ENCODE peak calls at places on chromosome 20, in six cellular contexts. One of them, this sample, is unnamed.

GRCh38 chr20:3430376-3431069 is 23.1 kb upstream of the DNAAF9 start:
- DNase-seq in NAMALWA: peak
- DNase-seq in activated naive CD4-positive, alpha-beta T cell treated with anti-CD3 and anti-CD28 coated beads, Interleukin-2, amount 10 ng/mL, durations not matched to agents 7 days and 5 days: no peak
- DNase-seq in lung: no peak
- DNase-seq in T-helper 2 cell: no peak
- DNase-seq in D341Med: no peak
- DNase-seq in this sample: no peak

GRCh38 chr20:45300961-45301360 is 5.7 kb upstream of the RBPJL start:
- DNase-seq in NAMALWA: peak
- DNase-seq in activated naive CD4-positive, alpha-beta T cell treated with anti-CD3 and anti-CD28 coated beads, Interleukin-2, amount 10 ng/mL, durations not matched to agents 7 days and 5 days: peak
- DNase-seq in lung: no peak
- DNase-seq in T-helper 2 cell: no peak
- DNase-seq in D341Med: peak
- DNase-seq in this sample: no peak

GRCh38 chr20:57938158-57939108 is 228.6 kb upstream of the PMEPA1 start:
- DNase-seq in NAMALWA: peak
- DNase-seq in activated naive CD4-positive, alpha-beta T cell treated with anti-CD3 and anti-CD28 coated beads, Interleukin-2, amount 10 ng/mL, durations not matched to agents 7 days and 5 days: no peak
- DNase-seq in lung: no peak
- DNase-seq in T-helper 2 cell: no peak
- DNase-seq in D341Med: no peak
- DNase-seq in this sample: no peak

GRCh38 chr20:45311589-45312211 is 3.6 kb upstream of the MATN4 start:
- DNase-seq in NAMALWA: peak
- DNase-seq in activated naive CD4-positive, alpha-beta T cell treated with anti-CD3 and anti-CD28 coated beads, Interleukin-2, amount 10 ng/mL, durations not matched to agents 7 days and 5 days: peak
- DNase-seq in lung: peak
- DNase-seq in T-helper 2 cell: peak
- DNase-seq in D341Med: peak
- DNase-seq in this sample: no peak

GRCh38 chr20:48948612-48949011 is 27.1 kb downstream of the ARFGEF2 start:
- DNase-seq in NAMALWA: no peak
- DNase-seq in activated naive CD4-positive, alpha-beta T cell treated with anti-CD3 and anti-CD28 coated beads, Interleukin-2, amount 10 ng/mL, durations not matched to agents 7 days and 5 days: no peak
- DNase-seq in lung: no peak
- DNase-seq in T-helper 2 cell: no peak
- DNase-seq in D341Med: no peak
- DNase-seq in this sample: no peak

GRCh38 chr20:7822772-7823171 is 117.5 kb downstream of the HAO1 start:
- DNase-seq in NAMALWA: no peak
- DNase-seq in activated naive CD4-positive, alpha-beta T cell treated with anti-CD3 and anti-CD28 coated beads, Interleukin-2, amount 10 ng/mL, durations not matched to agents 7 days and 5 days: no peak
- DNase-seq in lung: no peak
- DNase-seq in T-helper 2 cell: no peak
- DNase-seq in D341Med: no peak
- DNase-seq in this sample: no peak

GRCh38 chr20:58906894-58907293 is 54.4 kb downstream of the GNAS start:
- DNase-seq in NAMALWA: peak
- DNase-seq in activated naive CD4-positive, alpha-beta T cell treated with anti-CD3 and anti-CD28 coated beads, Interleukin-2, amount 10 ng/mL, durations not matched to agents 7 days and 5 days: no peak
- DNase-seq in lung: no peak
- DNase-seq in T-helper 2 cell: no peak
- DNase-seq in D341Med: no peak
- DNase-seq in this sample: no peak

GRCh38 chr20:16395366-16395765 is 177.9 kb downstream of the KIF16B start:
- DNase-seq in NAMALWA: no peak
- DNase-seq in activated naive CD4-positive, alpha-beta T cell treated with anti-CD3 and anti-CD28 coated beads, Interleukin-2, amount 10 ng/mL, durations not matched to agents 7 days and 5 days: no peak
- DNase-seq in lung: no peak
- DNase-seq in T-helper 2 cell: no peak
- DNase-seq in D341Med: no peak
- DNase-seq in this sample: no peak

GRCh38 chr20:40689100-40689942 is at the start of gene MAFB:
- DNase-seq in NAMALWA: no peak
- DNase-seq in activated naive CD4-positive, alpha-beta T cell treated with anti-CD3 and anti-CD28 coated beads, Interleukin-2, amount 10 ng/mL, durations not matched to agents 7 days and 5 days: peak
- DNase-seq in lung: peak
- DNase-seq in T-helper 2 cell: peak
- DNase-seq in D341Med: peak
- DNase-seq in this sample: peak

GRCh38 chr20:1894471-1894950 is 696 bp upstream of the SIRPA start:
- DNase-seq in NAMALWA: no peak
- DNase-seq in activated naive CD4-positive, alpha-beta T cell treated with anti-CD3 and anti-CD28 coated beads, Interleukin-2, amount 10 ng/mL, durations not matched to agents 7 days and 5 days: no peak
- DNase-seq in lung: no peak
- DNase-seq in T-helper 2 cell: no peak
- DNase-seq in D341Med: peak
- DNase-seq in this sample: no peak

GRCh38 chr20:61569836-61570235 is 317.8 kb downstream of the CDH4 start:
- DNase-seq in NAMALWA: no peak
- DNase-seq in activated naive CD4-positive, alpha-beta T cell treated with anti-CD3 and anti-CD28 coated beads, Interleukin-2, amount 10 ng/mL, durations not matched to agents 7 days and 5 days: no peak
- DNase-seq in lung: no peak
- DNase-seq in T-helper 2 cell: no peak
- DNase-seq in D341Med: no peak
- DNase-seq in this sample: no peak

GRCh38 chr20:1300083-1300840 is 28.7 kb downstream of the SDCBP2 start:
- DNase-seq in NAMALWA: no peak
- DNase-seq in activated naive CD4-positive, alpha-beta T cell treated with anti-CD3 and anti-CD28 coated beads, Interleukin-2, amount 10 ng/mL, durations not matched to agents 7 days and 5 days: no peak
- DNase-seq in lung: no peak
- DNase-seq in T-helper 2 cell: no peak
- DNase-seq in D341Med: no peak
- DNase-seq in this sample: no peak

GRCh38 chr20:21554985-21555384 is 41.1 kb upstream of the NKX2-2 start:
- DNase-seq in NAMALWA: no peak
- DNase-seq in activated naive CD4-positive, alpha-beta T cell treated with anti-CD3 and anti-CD28 coated beads, Interleukin-2, amount 10 ng/mL, durations not matched to agents 7 days and 5 days: no peak
- DNase-seq in lung: no peak
- DNase-seq in T-helper 2 cell: no peak
- DNase-seq in D341Med: no peak
- DNase-seq in this sample: no peak

GRCh38 chr20:33681288-33681687 is 4.9 kb downstream of the E2F1 start:
- DNase-seq in NAMALWA: no peak
- DNase-seq in activated naive CD4-positive, alpha-beta T cell treated with anti-CD3 and anti-CD28 coated beads, Interleukin-2, amount 10 ng/mL, durations not matched to agents 7 days and 5 days: no peak
- DNase-seq in lung: no peak
- DNase-seq in T-helper 2 cell: no peak
- DNase-seq in D341Med: no peak
- DNase-seq in this sample: no peak

GRCh38 chr20:63032861-63033634 is 26.3 kb upstream of the BHLHE23 start:
- DNase-seq in NAMALWA: peak
- DNase-seq in activated naive CD4-positive, alpha-beta T cell treated with anti-CD3 and anti-CD28 coated beads, Interleukin-2, amount 10 ng/mL, durations not matched to agents 7 days and 5 days: no peak
- DNase-seq in lung: no peak
- DNase-seq in T-helper 2 cell: no peak
- DNase-seq in D341Med: no peak
- DNase-seq in this sample: no peak

GRCh38 chr20:63580796-63581461 is 6.9 kb upstream of the HELZ2 start:
- DNase-seq in NAMALWA: peak
- DNase-seq in activated naive CD4-positive, alpha-beta T cell treated with anti-CD3 and anti-CD28 coated beads, Interleukin-2, amount 10 ng/mL, durations not matched to agents 7 days and 5 days: peak
- DNase-seq in lung: no peak
- DNase-seq in T-helper 2 cell: peak
- DNase-seq in D341Med: peak
- DNase-seq in this sample: peak

GRCh38 chr20:58693226-58694006 is 816 bp downstream of the NPEPL1 start:
- DNase-seq in NAMALWA: no peak
- DNase-seq in activated naive CD4-positive, alpha-beta T cell treated with anti-CD3 and anti-CD28 coated beads, Interleukin-2, amount 10 ng/mL, durations not matched to agents 7 days and 5 days: no peak
- DNase-seq in lung: no peak
- DNase-seq in T-helper 2 cell: no peak
- DNase-seq in D341Med: no peak
- DNase-seq in this sample: no peak

GRCh38 chr20:46214831-46215488 is 93.3 kb downstream of the CDH22 start:
- DNase-seq in NAMALWA: no peak
- DNase-seq in activated naive CD4-positive, alpha-beta T cell treated with anti-CD3 and anti-CD28 coated beads, Interleukin-2, amount 10 ng/mL, durations not matched to agents 7 days and 5 days: no peak
- DNase-seq in lung: no peak
- DNase-seq in T-helper 2 cell: no peak
- DNase-seq in D341Med: no peak
- DNase-seq in this sample: no peak

GRCh38 chr20:59403261-59403961 is 103.0 kb downstream of the EDN3 start:
- DNase-seq in NAMALWA: peak
- DNase-seq in activated naive CD4-positive, alpha-beta T cell treated with anti-CD3 and anti-CD28 coated beads, Interleukin-2, amount 10 ng/mL, durations not matched to agents 7 days and 5 days: peak
- DNase-seq in lung: no peak
- DNase-seq in T-helper 2 cell: peak
- DNase-seq in D341Med: peak
- DNase-seq in this sample: no peak

GRCh38 chr20:9646375-9646774 is 132.0 kb downstream of the LAMP5 start:
- DNase-seq in NAMALWA: no peak
- DNase-seq in activated naive CD4-positive, alpha-beta T cell treated with anti-CD3 and anti-CD28 coated beads, Interleukin-2, amount 10 ng/mL, durations not matched to agents 7 days and 5 days: no peak
- DNase-seq in lung: no peak
- DNase-seq in T-helper 2 cell: no peak
- DNase-seq in D341Med: no peak
- DNase-seq in this sample: no peak